ENCODE peak calls at places on chromosomes 11 and 22, in nine cellular contexts. I is ecto neural progenitor cell, T is BE2C, M is activated B cell treated with CpG ODN at 0.5 μM for 24 hours, G is dorsolateral prefrontal cortex, Y is NCI-H1694, U is hypothalamus, P is DMS53, N is WTC11. V is an unnamed sample.

GRCh38 chr22:50473855-50474671 is 772 bp downstream of the SBF1 start:
- DNase-seq in G (peak), I (no peak), T (peak), N (no peak), Y (peak), P (peak), U (no peak), M (no peak), V (peak)

GRCh38 chr11:35040221-35040942 is 98.6 kb upstream of the CD44 start:
- DNase-seq in Y (no peak), N (no peak), T (no peak), U (no peak), P (no peak), I (no peak), G (no peak), M (no peak), V (no peak)

GRCh38 chr11:57228600-57228999 is 8.4 kb downstream of the APLNR start:
- DNase-seq in Y (no peak), U (no peak), M (no peak), T (no peak), G (no peak), I (no peak), P (no peak), N (no peak), V (no peak)

GRCh38 chr11:726278-726915 is 20.4 kb downstream of the EPS8L2 start:
- DNase-seq in M (peak), Y (no peak), N (peak), U (no peak), P (peak), G (no peak), T (peak), I (no peak), V (peak)

GRCh38 chr22:39518996-39519680 is 1.2 kb upstream of the ATF4 start:
- DNase-seq in Y (no peak), M (no peak), U (no peak), N (no peak), I (no peak), T (no peak), P (peak), G (no peak), V (no peak)

GRCh38 chr11:13026722-13027121 is 17.6 kb downstream of the RASSF10 start:
- DNase-seq in U (no peak), P (no peak), Y (no peak), I (no peak), T (no peak), G (no peak), N (no peak), M (no peak), V (no peak)

GRCh38 chr11:2138436-2139117 is 612 bp downstream of the IGF2 start:
- DNase-seq in P (no peak), G (no peak), N (peak), I (peak), Y (no peak), M (no peak), T (no peak), U (no peak), V (peak)

GRCh38 chr11:120180571-120181445 is 30.0 kb upstream of the OAF start:
- DNase-seq in U (no peak), N (no peak), P (no peak), M (peak), T (no peak), G (no peak), I (peak), Y (no peak), V (no peak)

GRCh38 chr22:19855504-19856409 is 1.1 kb upstream of the GNB1L start:
- DNase-seq in I (no peak), M (peak), U (no peak), N (peak), Y (peak), P (peak), G (peak), T (peak), V (peak)

GRCh38 chr22:44460287-44461082 is 37.5 kb downstream of the RTL6 start:
- DNase-seq in U (no peak), I (no peak), G (no peak), T (no peak), Y (no peak), P (no peak), N (no peak), M (no peak), V (no peak)

GRCh38 chr22:19480173-19480568 is 451 bp downstream of the CDC45 start:
- DNase-seq in M (no peak), U (no peak), I (no peak), Y (no peak), N (no peak), G (no peak), P (peak), T (peak), V (no peak)

GRCh38 chr11:125091247-125091876 is 20.1 kb downstream of the TMEM218 start:
- DNase-seq in P (peak), Y (peak), M (no peak), N (peak), I (peak), T (peak), G (no peak), U (no peak), V (peak)

GRCh38 chr22:46091277-46091977 is 58.9 kb upstream of the PPARA start:
- DNase-seq in N (no peak), U (no peak), G (no peak), M (no peak), T (no peak), Y (no peak), P (no peak), I (no peak), V (no peak)

GRCh38 chr22:37581534-37581933 is 1.6 kb upstream of the LGALS2 start:
- DNase-seq in U (peak), M (no peak), G (no peak), T (no peak), N (no peak), I (no peak), Y (no peak), P (no peak), V (no peak)

GRCh38 chr11:20357150-20357549 is 6.4 kb upstream of the HTATIP2 start:
- DNase-seq in T (no peak), G (no peak), I (no peak), Y (no peak), N (no peak), P (no peak), M (no peak), U (no peak), V (no peak)

GRCh38 chr11:65492637-65493366 is 6.0 kb upstream of the MALAT1 start:
- DNase-seq in M (no peak), U (no peak), I (no peak), N (peak), G (peak), T (no peak), P (peak), Y (no peak), V (no peak)

GRCh38 chr11:76598426-76598839 is 72.1 kb downstream of the LRRC32 start:
- DNase-seq in G (peak), U (no peak), P (peak), M (no peak), N (peak), T (peak), I (peak), Y (no peak), V (peak)

GRCh38 chr11:59216654-59217640 is 4.2 kb upstream of the MPEG1 start:
- DNase-seq in I (no peak), T (no peak), U (no peak), M (peak), Y (no peak), P (no peak), N (no peak), G (no peak), V (no peak)

V was measured in nephron progenitor cell.